ENCODE peak calls at places on chromosome 1, in six cellular contexts. K, C, W, E, J and N are unnamed samples.

GRCh38 chr1:11496551-11497080 is 17.7 kb downstream of the DISP3 start:
- DNase-seq in K (no peak), C (no peak), W (no peak), E (no peak), J (no peak), N (no peak)

GRCh38 chr1:150213170-150214098 is 22.5 kb downstream of the ANP32E start:
- DNase-seq in K (peak; percentile 97), C (peak; percentile 96), W (peak; percentile 85), E (peak; percentile 98), J (peak; percentile 98), N (peak; percentile 96)

GRCh38 chr1:24321712-24322635 is 2.8 kb downstream of the GRHL3 start:
- DNase-seq in K (peak; percentile 79), C (no peak), W (peak; percentile 38), E (peak; percentile 76), J (no peak), N (peak; percentile 47)

GRCh38 chr1:178189814-178190213 is 95.9 kb downstream of the RASAL2 start:
- DNase-seq in K (no peak), C (no peak), W (no peak), E (peak; percentile 20), J (no peak), N (no peak)

GRCh38 chr1:244311784-244312532 is 139.8 kb downstream of the ADSS2 start:
- DNase-seq in K (no peak), C (no peak), W (no peak), E (no peak), J (no peak), N (no peak)

GRCh38 chr1:245055752-245056151 is 99.0 kb upstream of the KIF26B start:
- DNase-seq in K (no peak), C (no peak), W (no peak), E (no peak), J (no peak), N (no peak)

GRCh38 chr1:174958396-174958795 is 41.4 kb upstream of the CACYBP start:
- DNase-seq in K (no peak), C (no peak), W (no peak), E (no peak), J (no peak), N (no peak)

GRCh38 chr1:88985033-88985432 is 7.4 kb downstream of the KYAT3 start:
- DNase-seq in K (no peak), C (no peak), W (no peak), E (no peak), J (no peak), N (peak; percentile 40)

GRCh38 chr1:50103615-50104081 is 5.1 kb upstream of the ELAVL4 start:
- DNase-seq in K (no peak), C (no peak), W (no peak), E (no peak), J (no peak), N (no peak)

GRCh38 chr1:92329356-92330129 is 30.7 kb downstream of the RPAP2 start:
- DNase-seq in K (no peak), C (no peak), W (no peak), E (no peak), J (no peak), N (no peak)

GRCh38 chr1:24275510-24275909 is 43.6 kb upstream of the GRHL3 start:
- DNase-seq in K (no peak), C (no peak), W (no peak), E (no peak), J (no peak), N (no peak)

GRCh38 chr1:203289281-203289981 is 15.9 kb upstream of the BTG2 start:
- DNase-seq in K (peak; percentile 97), C (no peak), W (peak; percentile 76), E (no peak), J (no peak), N (peak; percentile 38)

GRCh38 chr1:8598060-8598724 is 219.2 kb downstream of the RERE start:
- DNase-seq in K (no peak), C (peak; percentile 54), W (no peak), E (peak; percentile 66), J (no peak), N (peak; percentile 46)

GRCh38 chr1:43549921-43550597 is 19.4 kb downstream of the PTPRF start:
- DNase-seq in K (peak; percentile 22), C (no peak), W (no peak), E (peak; percentile 78), J (no peak), N (no peak)

GRCh38 chr1:43552813-43553212 is 22.1 kb downstream of the PTPRF start:
- DNase-seq in K (no peak), C (peak; percentile 88), W (no peak), E (peak; percentile 84), J (no peak), N (peak; percentile 57)

GRCh38 chr1:43551396-43551888 is 20.8 kb downstream of the PTPRF start:
- DNase-seq in K (no peak), C (no peak), W (no peak), E (no peak), J (no peak), N (no peak)

GRCh38 chr1:43552059-43552742 is 21.5 kb downstream of the PTPRF start:
- DNase-seq in K (no peak), C (no peak), W (no peak), E (no peak), J (no peak), N (no peak)

GRCh38 chr1:43550598-43551246 is 20.0 kb downstream of the PTPRF start:
- DNase-seq in K (no peak), C (no peak), W (no peak), E (no peak), J (no peak), N (no peak)
- H3K4me3 ChIP-seq in K (no peak overlapping the region), C (no peak overlapping the region), W (no peak overlapping the region), E (peak overlapping the region; percentile 29), J (peak overlapping the region; percentile 58), N (peak overlapping the region; percentile 37)

GRCh38 chr1:201585099-201585498 is 46.2 kb downstream of the NAV1 start:
- DNase-seq in K (no peak), C (no peak), W (no peak), E (no peak), J (no peak), N (no peak)
- H3K27ac ChIP-seq in K (no peak overlapping the region), C (peak overlapping the region; percentile 43), W (no peak overlapping the region), E (no peak overlapping the region), J (peak overlapping the region; percentile 37), N (no peak overlapping the region)

GRCh38 chr1:77433934-77434333 is 152.1 kb downstream of the AK5 start:
- DNase-seq in K (no peak), C (no peak), W (no peak), E (no peak), J (no peak), N (no peak)

GRCh38 chr1:77434972-77435371 is 153.2 kb downstream of the AK5 start:
- DNase-seq in K (peak; percentile 37), C (no peak), W (no peak), E (no peak), J (no peak), N (no peak)

DNA sequence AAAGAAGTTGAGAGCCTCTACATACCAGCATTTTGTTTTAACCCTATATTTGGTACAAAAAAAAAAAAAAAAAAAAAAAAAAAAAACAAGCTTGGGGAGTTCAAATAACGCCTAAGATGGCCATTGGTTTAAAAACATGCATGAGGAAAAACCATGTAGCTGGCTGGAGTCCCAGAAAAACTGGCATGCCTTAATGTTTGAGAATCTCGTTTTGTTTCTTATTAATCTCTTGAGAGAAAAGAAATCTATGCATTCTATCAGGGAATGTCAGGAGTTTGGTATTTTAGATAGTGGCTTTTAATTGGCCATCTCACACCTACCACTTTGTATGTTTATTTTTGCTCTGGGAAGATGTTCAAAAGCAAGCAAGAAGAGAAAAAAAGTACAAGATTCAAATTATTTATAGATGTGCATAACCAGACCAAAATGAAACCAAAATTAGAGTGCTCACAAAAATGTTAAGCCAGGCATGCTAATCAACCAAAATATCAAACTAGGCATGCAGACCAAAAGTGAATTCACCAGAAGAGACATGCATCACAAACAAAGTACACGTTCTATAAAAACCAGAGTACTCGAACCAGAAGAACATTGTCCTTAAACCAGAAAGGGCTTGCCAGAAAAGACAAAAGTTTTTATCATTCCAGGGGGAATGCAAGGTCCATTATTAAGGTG is 156.6 kb downstream of the AK5 start:
- DNase-seq in K (peak; percentile 27), C (no peak), W (no peak), E (no peak), J (no peak), N (no peak)
- H3K4me3 ChIP-seq in K (peak overlapping the region; percentile 49), C (no peak overlapping the region), W (peak overlapping the region; percentile 8), E (peak overlapping the region; percentile 7), J (peak overlapping the region; percentile 51), N (no peak overlapping the region)

DNA sequence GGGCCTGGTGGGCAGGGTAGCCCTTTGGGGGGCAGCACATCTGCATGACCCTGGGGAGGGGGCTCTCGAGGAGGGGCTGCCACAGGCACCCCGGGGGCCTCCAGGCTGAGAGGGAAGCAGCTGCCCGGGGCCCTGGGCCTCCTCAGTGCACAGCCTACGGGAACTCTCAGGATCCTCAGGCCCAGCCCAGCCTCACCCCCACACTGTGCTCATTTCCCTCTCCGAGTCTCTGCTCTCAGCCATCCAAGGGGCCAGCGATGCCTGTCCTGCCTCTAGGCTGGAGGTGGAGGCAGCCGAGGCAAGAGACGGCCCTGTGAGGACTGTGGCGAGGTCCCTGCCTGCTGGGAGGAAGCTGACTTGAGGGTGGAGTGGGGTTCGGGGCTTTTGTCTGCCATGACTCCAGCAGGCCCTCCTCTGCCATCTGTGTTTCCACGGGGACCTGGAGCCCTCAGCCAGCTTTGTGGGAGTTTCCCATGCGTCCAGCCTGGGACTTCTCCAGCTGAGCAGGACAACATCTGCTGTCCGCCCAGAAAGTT is 7.2 kb upstream of the PLEKHG5 start:
- DNase-seq in K (no peak), C (no peak), W (no peak), E (no peak), J (no peak), N (no peak)
- H3K27ac ChIP-seq in K (no peak overlapping the region), C (peak overlapping the region; percentile 28), W (no peak overlapping the region), E (no peak overlapping the region), J (peak overlapping the region; percentile 76), N (peak overlapping the region; percentile 78)

GRCh38 chr1:181033799-181034391 is at the start of gene MR1:
- DNase-seq in K (peak; percentile 94), C (no peak), W (peak; percentile 16), E (no peak), J (no peak), N (peak; percentile 45)
- H3K4me3 ChIP-seq in K (peak within 1 kb of the TSS; percentile 100), C (peak within 1 kb of the TSS; percentile 55), W (peak within 1 kb of the TSS; percentile 76), E (peak within 1 kb of the TSS; percentile 64), J (peak within 1 kb of the TSS; percentile 76), N (no peak within 1 kb of the TSS)

GRCh38 chr1:100730130-100730529 is 10.6 kb downstream of the VCAM1 start:
- DNase-seq in K (no peak), C (no peak), W (no peak), E (no peak), J (no peak), N (no peak)
- H3K27ac ChIP-seq in K (no peak overlapping the region), C (no peak overlapping the region), W (no peak overlapping the region), E (no peak overlapping the region), J (no peak overlapping the region), N (no peak overlapping the region)

DNA sequence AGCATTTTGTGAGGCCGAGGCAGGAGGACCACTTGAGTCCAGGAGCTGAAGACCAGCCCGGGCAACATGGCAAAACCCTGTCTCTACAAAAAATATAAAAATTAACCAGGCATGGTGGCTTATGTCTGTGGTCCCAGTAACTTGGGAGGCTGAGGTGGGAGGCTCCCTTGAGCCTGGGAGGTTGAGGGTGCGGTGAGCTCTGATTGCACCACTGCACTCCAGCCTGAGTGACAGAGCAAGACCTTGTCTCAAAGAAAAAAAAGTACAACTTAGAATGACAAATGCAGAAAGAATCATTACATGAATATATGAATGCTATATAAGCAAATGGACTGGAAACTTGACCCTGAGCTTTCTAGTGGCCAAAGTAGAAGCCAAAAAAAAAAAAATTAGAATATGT is 19.1 kb downstream of the ELAPOR1 start:
- DNase-seq in K (no peak), C (no peak), W (no peak), E (no peak), J (no peak), N (no peak)
- H3K4me3 ChIP-seq in K (no peak overlapping the region), C (no peak overlapping the region), W (no peak overlapping the region), E (no peak overlapping the region), J (no peak overlapping the region), N (no peak overlapping the region)